ENCODE peak calls at places on chromosome 10, in four cellular contexts. One of them, this sample, is unnamed.

GRCh38 chr10:93757766-93758509 is at the start of gene LGI1:
- DNase-seq in fibroblast of the conjunctiva: no peak
- DNase-seq in adrenal gland: no peak
- DNase-seq in NCI-H748 treated with DMSO at 0.1 percent for 48 hours: no peak
- DNase-seq in this sample: no peak

GRCh38 chr10:13158401-13158800 is 3.0 kb upstream of the MCM10 start:
- DNase-seq in fibroblast of the conjunctiva: no peak
- DNase-seq in adrenal gland: no peak
- DNase-seq in NCI-H748 treated with DMSO at 0.1 percent for 48 hours: peak; percentile 17
- DNase-seq in this sample: no peak

GRCh38 chr10:20970708-20971107 is 73.6 kb upstream of the NEBL start:
- DNase-seq in fibroblast of the conjunctiva: no peak
- DNase-seq in adrenal gland: no peak
- DNase-seq in NCI-H748 treated with DMSO at 0.1 percent for 48 hours: no peak
- DNase-seq in this sample: no peak

GRCh38 chr10:13993169-13993568 is 337.6 kb downstream of the FRMD4A start:
- DNase-seq in fibroblast of the conjunctiva: no peak
- DNase-seq in adrenal gland: no peak
- DNase-seq in NCI-H748 treated with DMSO at 0.1 percent for 48 hours: no peak
- DNase-seq in this sample: peak; percentile 72

GRCh38 chr10:21531164-21531563 is 2.9 kb upstream of the MLLT10 start:
- DNase-seq in fibroblast of the conjunctiva: no peak
- DNase-seq in adrenal gland: no peak
- DNase-seq in NCI-H748 treated with DMSO at 0.1 percent for 48 hours: no peak
- DNase-seq in this sample: peak; percentile 51

GRCh38 chr10:28684986-28685580 is 7.8 kb downstream of the BAMBI start:
- DNase-seq in fibroblast of the conjunctiva: no peak
- DNase-seq in adrenal gland: no peak
- DNase-seq in NCI-H748 treated with DMSO at 0.1 percent for 48 hours: no peak
- DNase-seq in this sample: no peak

GRCh38 chr10:99779335-99779734 is 3.1 kb upstream of the ABCC2 start:
- DNase-seq in fibroblast of the conjunctiva: peak; percentile 63
- DNase-seq in adrenal gland: no peak
- DNase-seq in NCI-H748 treated with DMSO at 0.1 percent for 48 hours: no peak
- DNase-seq in this sample: peak; percentile 51

GRCh38 chr10:11884706-11885423 is 61.7 kb downstream of the PROSER2 start:
- DNase-seq in fibroblast of the conjunctiva: no peak
- DNase-seq in adrenal gland: no peak
- DNase-seq in NCI-H748 treated with DMSO at 0.1 percent for 48 hours: no peak
- DNase-seq in this sample: peak; percentile 76

GRCh38 chr10:69619626-69620025 is 10.4 kb upstream of the FAM241B start:
- DNase-seq in fibroblast of the conjunctiva: no peak
- DNase-seq in adrenal gland: no peak
- DNase-seq in NCI-H748 treated with DMSO at 0.1 percent for 48 hours: no peak
- DNase-seq in this sample: no peak

GRCh38 chr10:100370561-100370975 is 23.5 kb downstream of the SCD start:
- DNase-seq in fibroblast of the conjunctiva: no peak
- DNase-seq in adrenal gland: peak; percentile 51
- DNase-seq in NCI-H748 treated with DMSO at 0.1 percent for 48 hours: no peak
- DNase-seq in this sample: peak; percentile 84

GRCh38 chr10:101682172-101682825 is 12.7 kb downstream of the FBXW4 start:
- DNase-seq in fibroblast of the conjunctiva: no peak
- DNase-seq in adrenal gland: no peak
- DNase-seq in NCI-H748 treated with DMSO at 0.1 percent for 48 hours: no peak
- DNase-seq in this sample: no peak

GRCh38 chr10:8967004-8967530 is 912.6 kb downstream of the GATA3 start:
- DNase-seq in fibroblast of the conjunctiva: peak; percentile 5
- DNase-seq in adrenal gland: no peak
- DNase-seq in NCI-H748 treated with DMSO at 0.1 percent for 48 hours: no peak
- DNase-seq in this sample: peak; percentile 47

GRCh38 chr10:113052076-113052830 is 102.2 kb downstream of the TCF7L2 start:
- DNase-seq in fibroblast of the conjunctiva: no peak
- DNase-seq in adrenal gland: no peak
- DNase-seq in NCI-H748 treated with DMSO at 0.1 percent for 48 hours: no peak
- DNase-seq in this sample: no peak

GRCh38 chr10:70286616-70287015 is 2.8 kb upstream of the NPFFR1 start:
- DNase-seq in fibroblast of the conjunctiva: no peak
- DNase-seq in adrenal gland: no peak
- DNase-seq in NCI-H748 treated with DMSO at 0.1 percent for 48 hours: no peak
- DNase-seq in this sample: peak; percentile 62

GRCh38 chr10:74177140-74177677 is 26.2 kb downstream of the ADK start:
- DNase-seq in fibroblast of the conjunctiva: no peak
- DNase-seq in adrenal gland: peak; percentile 49
- DNase-seq in NCI-H748 treated with DMSO at 0.1 percent for 48 hours: peak; percentile 0
- DNase-seq in this sample: peak; percentile 68

GRCh38 chr10:43653746-43654145 is 5.1 kb upstream of the ZNF32 start:
- DNase-seq in fibroblast of the conjunctiva: no peak
- DNase-seq in adrenal gland: no peak
- DNase-seq in NCI-H748 treated with DMSO at 0.1 percent for 48 hours: no peak
- DNase-seq in this sample: no peak

GRCh38 chr10:11610855-11611247 is 599 bp downstream of the USP6NL start:
- DNase-seq in fibroblast of the conjunctiva: peak; percentile 14
- DNase-seq in adrenal gland: peak; percentile 54
- DNase-seq in NCI-H748 treated with DMSO at 0.1 percent for 48 hours: no peak
- DNase-seq in this sample: peak; percentile 28

GRCh38 chr10:117533507-117534281 is 8.9 kb upstream of the EMX2 start:
- DNase-seq in fibroblast of the conjunctiva: no peak
- DNase-seq in adrenal gland: no peak
- DNase-seq in NCI-H748 treated with DMSO at 0.1 percent for 48 hours: peak; percentile 19
- DNase-seq in this sample: no peak

GRCh38 chr10:33453081-33453850 is 118.8 kb upstream of the NRP1 start:
- DNase-seq in fibroblast of the conjunctiva: no peak
- DNase-seq in adrenal gland: no peak
- DNase-seq in NCI-H748 treated with DMSO at 0.1 percent for 48 hours: peak; percentile 30
- DNase-seq in this sample: peak; percentile 76

GRCh38 chr10:62036186-62037081 is 134.9 kb downstream of the ARID5B start:
- DNase-seq in fibroblast of the conjunctiva: no peak
- DNase-seq in adrenal gland: no peak
- DNase-seq in NCI-H748 treated with DMSO at 0.1 percent for 48 hours: peak; percentile 23
- DNase-seq in this sample: no peak

GRCh38 chr10:98416589-98416988 is 1.6 kb upstream of the PYROXD2 start:
- DNase-seq in fibroblast of the conjunctiva: no peak
- DNase-seq in adrenal gland: no peak
- DNase-seq in NCI-H748 treated with DMSO at 0.1 percent for 48 hours: no peak
- DNase-seq in this sample: no peak

GRCh38 chr10:70532554-70533188 is 54.1 kb downstream of the PALD1 start:
- DNase-seq in fibroblast of the conjunctiva: no peak
- DNase-seq in adrenal gland: no peak
- DNase-seq in NCI-H748 treated with DMSO at 0.1 percent for 48 hours: no peak
- DNase-seq in this sample: no peak

GRCh38 chr10:127243490-127244272 is 47.3 kb upstream of the INSYN2A start:
- DNase-seq in fibroblast of the conjunctiva: peak; percentile 2
- DNase-seq in adrenal gland: peak; percentile 30
- DNase-seq in NCI-H748 treated with DMSO at 0.1 percent for 48 hours: no peak
- DNase-seq in this sample: peak; percentile 11

GRCh38 chr10:100496567-100496966 is 23.1 kb downstream of the SEC31B start:
- DNase-seq in fibroblast of the conjunctiva: no peak
- DNase-seq in adrenal gland: no peak
- DNase-seq in NCI-H748 treated with DMSO at 0.1 percent for 48 hours: no peak
- DNase-seq in this sample: no peak

GRCh38 chr10:57494481-57494880 is 773.2 kb downstream of the IPMK start:
- DNase-seq in fibroblast of the conjunctiva: no peak
- DNase-seq in adrenal gland: no peak
- DNase-seq in NCI-H748 treated with DMSO at 0.1 percent for 48 hours: no peak
- DNase-seq in this sample: no peak

GRCh38 chr10:51960494-51960895 is 261.1 kb upstream of the CSTF2T start:
- DNase-seq in fibroblast of the conjunctiva: peak; percentile 47
- DNase-seq in adrenal gland: no peak
- DNase-seq in NCI-H748 treated with DMSO at 0.1 percent for 48 hours: no peak
- DNase-seq in this sample: peak; percentile 18

GRCh38 chr10:60441515-60441914 is 51.8 kb upstream of the ANK3 start:
- DNase-seq in fibroblast of the conjunctiva: no peak
- DNase-seq in adrenal gland: no peak
- DNase-seq in NCI-H748 treated with DMSO at 0.1 percent for 48 hours: no peak
- DNase-seq in this sample: no peak

GRCh38 chr10:44459677-44460076 is 74.8 kb upstream of the CXCL12 start:
- DNase-seq in fibroblast of the conjunctiva: no peak
- DNase-seq in adrenal gland: no peak
- DNase-seq in NCI-H748 treated with DMSO at 0.1 percent for 48 hours: no peak
- DNase-seq in this sample: no peak

GRCh38 chr10:75197066-75197465 is 13.5 kb upstream of the VDAC2 start:
- DNase-seq in fibroblast of the conjunctiva: no peak
- DNase-seq in adrenal gland: no peak
- DNase-seq in NCI-H748 treated with DMSO at 0.1 percent for 48 hours: no peak
- DNase-seq in this sample: no peak

GRCh38 chr10:12768156-12768731 is 233.3 kb downstream of the CCDC3 start:
- DNase-seq in fibroblast of the conjunctiva: no peak
- DNase-seq in adrenal gland: peak; percentile 48
- DNase-seq in NCI-H748 treated with DMSO at 0.1 percent for 48 hours: no peak
- DNase-seq in this sample: peak; percentile 61

GRCh38 chr10:116961305-116962251 is 43.4 kb downstream of the SHTN1 start:
- DNase-seq in fibroblast of the conjunctiva: no peak
- DNase-seq in adrenal gland: no peak
- DNase-seq in NCI-H748 treated with DMSO at 0.1 percent for 48 hours: peak; percentile 94
- DNase-seq in this sample: no peak

GRCh38 chr10:127797339-127797738 is 60.4 kb downstream of the FOXI2 start:
- DNase-seq in fibroblast of the conjunctiva: no peak
- DNase-seq in adrenal gland: no peak
- DNase-seq in NCI-H748 treated with DMSO at 0.1 percent for 48 hours: no peak
- DNase-seq in this sample: no peak

This sample was measured in mammary epithelial cell.